ENCODE peak calls at places on chromosomes 13 and 19, in eight cellular contexts. E is activated T-cell treated with anti-CD3 and anti-CD28 coated beads, Interleukin-2, amount 50 U/mL, for 48 hours; F is ureter; V is caudate nucleus; W is AG08396; A is NCI-H2107; R is RCC 7860; H is T-helper 2 cell. X is an unnamed sample.

GRCh38 chr13:50911051-50911690 is 1.6 kb downstream of the RNASEH2B start:
- DNase-seq in E (no peak), F (no peak), V (no peak), W (no peak), A (no peak), R (no peak), H (no peak), X (no peak)

GRCh38 chr13:31733066-31733465 is 6.3 kb upstream of the RXFP2 start:
- DNase-seq in E (no peak), F (no peak), V (no peak), W (no peak), A (no peak), R (peak), H (no peak), X (no peak)

GRCh38 chr19:10439588-10439987 is 19.2 kb downstream of the PDE4A start:
- DNase-seq in E (no peak), F (no peak), V (no peak), W (peak), A (no peak), R (no peak), H (no peak), X (no peak)

GRCh38 chr13:81116461-81117282 is 775.7 kb upstream of the SPRY2 start:
- DNase-seq in E (no peak), F (no peak), V (no peak), W (no peak), A (no peak), R (no peak), H (no peak), X (no peak)

GRCh38 chr13:109152311-109152820 is 523.0 kb downstream of the MYO16 start:
- DNase-seq in E (no peak), F (no peak), V (no peak), W (no peak), A (no peak), R (no peak), H (no peak), X (no peak)

GRCh38 chr19:23203841-23204344 is 46.3 kb downstream of the ZNF724 start:
- DNase-seq in E (no peak), F (no peak), V (no peak), W (peak), A (no peak), R (no peak), H (no peak), X (no peak)

GRCh38 chr19:850221-850978 is 1.7 kb upstream of the ELANE start:
- DNase-seq in E (no peak), F (peak), V (peak), W (peak), A (no peak), R (peak), H (no peak), X (no peak)

GRCh38 chr13:60335531-60335930 is 61.5 kb upstream of the TDRD3 start:
- DNase-seq in E (no peak), F (no peak), V (no peak), W (no peak), A (no peak), R (peak), H (no peak), X (no peak)

GRCh38 chr13:85347251-85347650 is 452.0 kb downstream of the SLITRK6 start:
- DNase-seq in E (no peak), F (no peak), V (no peak), W (peak), A (no peak), R (no peak), H (no peak), X (no peak)

GRCh38 chr13:50079278-50080157 is 64.3 kb downstream of the KCNRG start:
- DNase-seq in E (no peak), F (no peak), V (no peak), W (no peak), A (no peak), R (no peak), H (no peak), X (no peak)

GRCh38 chr19:3061214-3062161 is 807 bp downstream of the TLE5 start:
- DNase-seq in E (peak), F (peak), V (peak), W (peak), A (no peak), R (no peak), H (peak), X (peak)

GRCh38 chr19:49421039-49421877 is 2.0 kb downstream of the PTH2 start:
- DNase-seq in E (peak), F (no peak), V (no peak), W (peak), A (no peak), R (no peak), H (no peak), X (peak)

GRCh38 chr13:32638739-32639138 is 52.5 kb downstream of the PDS5B start:
- DNase-seq in E (no peak), F (no peak), V (no peak), W (no peak), A (no peak), R (no peak), H (no peak), X (no peak)

GRCh38 chr19:50658438-50659317 is 9.4 kb downstream of the C19orf81 start:
- DNase-seq in E (peak), F (peak), V (peak), W (peak), A (no peak), R (no peak), H (no peak), X (peak)

GRCh38 chr19:48329167-48329891 is 4.0 kb downstream of the EMP3 start:
- DNase-seq in E (peak), F (no peak), V (peak), W (peak), A (no peak), R (no peak), H (peak), X (peak)

GRCh38 chr13:113915012-113915763 is 51.3 kb upstream of the GAS6 start:
- DNase-seq in E (no peak), F (no peak), V (no peak), W (no peak), A (no peak), R (no peak), H (no peak), X (no peak)

GRCh38 chr19:35738887-35739229 is 3.4 kb downstream of the IGFLR1 start:
- DNase-seq in E (no peak), F (no peak), V (no peak), W (no peak), A (no peak), R (no peak), H (no peak), X (no peak)

GRCh38 chr19:3137139-3137538 is 1.3 kb downstream of the GNA15 start:
- DNase-seq in E (no peak), F (no peak), V (no peak), W (no peak), A (no peak), R (no peak), H (no peak), X (no peak)

GRCh38 chr19:14758816-14759215 is 19.5 kb downstream of the ADGRE2 start:
- DNase-seq in E (no peak), F (no peak), V (no peak), W (no peak), A (no peak), R (no peak), H (no peak), X (no peak)

GRCh38 chr13:20064128-20064527 is 96.7 kb downstream of the GJA3 start:
- DNase-seq in E (no peak), F (no peak), V (no peak), W (peak), A (no peak), R (no peak), H (no peak), X (no peak)

GRCh38 chr19:5050905-5051304 is 82.0 kb downstream of the KDM4B start:
- DNase-seq in E (no peak), F (no peak), V (no peak), W (no peak), A (no peak), R (no peak), H (no peak), X (no peak)

GRCh38 chr13:20173121-20173746 is 12.4 kb upstream of the GJA3 start:
- DNase-seq in E (peak), F (no peak), V (no peak), W (no peak), A (no peak), R (no peak), H (no peak), X (no peak)

GRCh38 chr19:17236831-17237543 is 8.7 kb downstream of the NR2F6 start:
- DNase-seq in E (no peak), F (no peak), V (no peak), W (no peak), A (no peak), R (no peak), H (no peak), X (no peak)

GRCh38 chr19:7973883-7974282 is 30.4 kb upstream of the TIMM44 start:
- DNase-seq in E (no peak), F (no peak), V (no peak), W (no peak), A (no peak), R (no peak), H (no peak), X (no peak)

GRCh38 chr19:2613507-2614295 is 88.8 kb downstream of the GNG7 start:
- DNase-seq in E (peak), F (no peak), V (no peak), W (peak), A (no peak), R (no peak), H (peak), X (peak)

GRCh38 chr19:10517361-10517759 is at the start of gene S1PR5:
- DNase-seq in E (no peak), F (no peak), V (peak), W (no peak), A (no peak), R (no peak), H (no peak), X (no peak)

GRCh38 chr19:40089462-40089861 is 1.3 kb downstream of the ZNF780A start:
- DNase-seq in E (no peak), F (no peak), V (no peak), W (peak), A (no peak), R (no peak), H (no peak), X (no peak)

GRCh38 chr13:31274345-31274870 is 74.6 kb downstream of the B3GLCT start:
- DNase-seq in E (no peak), F (no peak), V (no peak), W (no peak), A (no peak), R (no peak), H (no peak), X (no peak)

GRCh38 chr19:2389594-2389993 is 29.5 kb downstream of the TMPRSS9 start:
- DNase-seq in E (no peak), F (no peak), V (no peak), W (no peak), A (no peak), R (no peak), H (no peak), X (no peak)

GRCh38 chr19:16033136-16033530 is 43.2 kb upstream of the TPM4 start:
- DNase-seq in E (no peak), F (no peak), V (no peak), W (no peak), A (no peak), R (no peak), H (no peak), X (no peak)

GRCh38 chr13:52808842-52809219 is 39.6 kb downstream of the PCDH8 start:
- DNase-seq in E (no peak), F (no peak), V (no peak), W (no peak), A (no peak), R (no peak), H (no peak), X (no peak)

GRCh38 chr13:21420706-21421105 is 38.4 kb downstream of the ZDHHC20 start:
- DNase-seq in E (no peak), F (no peak), V (no peak), W (no peak), A (no peak), R (no peak), H (no peak), X (no peak)

GRCh38 chr13:27599845-27600553 is 20.3 kb downstream of the LNX2 start:
- DNase-seq in E (no peak), F (no peak), V (no peak), W (peak), A (no peak), R (peak), H (no peak), X (no peak)

GRCh38 chr19:6060600-6061391 is 49.5 kb downstream of the RFX2 start:
- DNase-seq in E (peak), F (peak), V (no peak), W (no peak), A (no peak), R (peak), H (peak), X (peak)

GRCh38 chr13:57409121-57409520 is 222.4 kb upstream of the PCDH17 start:
- DNase-seq in E (no peak), F (no peak), V (no peak), W (no peak), A (no peak), R (no peak), H (no peak), X (no peak)

GRCh38 chr13:76991796-76992547 is at the start of gene CLN5:
- DNase-seq in E (peak), F (peak), V (peak), W (peak), A (peak), R (peak), H (peak), X (peak)

GRCh38 chr19:53881482-53882390 is at the start of gene PRKCG:
- DNase-seq in E (peak), F (no peak), V (peak), W (peak), A (no peak), R (no peak), H (peak), X (peak)

GRCh38 chr13:36069881-36070366 is 61.3 kb downstream of the DCLK1 start:
- DNase-seq in E (no peak), F (no peak), V (no peak), W (no peak), A (no peak), R (no peak), H (no peak), X (no peak)

GRCh38 chr19:29478578-29479565 is 46.9 kb upstream of the VSTM2B start:
- DNase-seq in E (peak), F (peak), V (no peak), W (no peak), A (peak), R (no peak), H (no peak), X (peak)